ENCODE peak calls at places on chromosomes 1 and 21, in four cellular contexts. One of them, this sample, is unnamed.

GRCh38 chr21:36909901-36910561 is 56.4 kb downstream of the HLCS start:
- DNase-seq in HFFc6: peak
- DNase-seq in AG10803: peak
- DNase-seq in GM12865: peak
- DNase-seq in this sample: no peak

GRCh38 chr1:156894711-156895407 is 1.3 kb downstream of the PEAR1 start:
- DNase-seq in HFFc6: no peak
- DNase-seq in GM12865: no peak
- DNase-seq in AG10803: no peak
- DNase-seq in this sample: no peak

GRCh38 chr1:109188200-109188599 is 25.5 kb upstream of the SARS1 start:
- DNase-seq in GM12865: no peak
- DNase-seq in HFFc6: no peak
- DNase-seq in AG10803: no peak
- DNase-seq in this sample: no peak

GRCh38 chr21:44443291-44443890 is 11.9 kb upstream of the LRRC3 start:
- DNase-seq in HFFc6: no peak
- DNase-seq in GM12865: no peak
- DNase-seq in AG10803: no peak
- DNase-seq in this sample: no peak

GRCh38 chr1:59342801-59343575 is 46.1 kb downstream of the FGGY start:
- DNase-seq in HFFc6: no peak
- DNase-seq in AG10803: no peak
- DNase-seq in GM12865: no peak
- DNase-seq in this sample: no peak

GRCh38 chr1:228285661-228286504 is 78.0 kb downstream of the OBSCN start:
- DNase-seq in GM12865: no peak
- DNase-seq in HFFc6: no peak
- DNase-seq in AG10803: no peak
- DNase-seq in this sample: no peak

GRCh38 chr1:210568631-210569030 is 239.9 kb downstream of the HHAT start:
- DNase-seq in AG10803: no peak
- DNase-seq in GM12865: no peak
- DNase-seq in HFFc6: no peak
- DNase-seq in this sample: no peak

GRCh38 chr1:215192306-215192705 is 109.8 kb downstream of the KCNK2 start:
- DNase-seq in AG10803: peak
- DNase-seq in GM12865: no peak
- DNase-seq in HFFc6: peak
- DNase-seq in this sample: no peak

GRCh38 chr1:102182603-102183260 is 186.0 kb upstream of the OLFM3 start:
- DNase-seq in GM12865: no peak
- DNase-seq in HFFc6: no peak
- DNase-seq in AG10803: no peak
- DNase-seq in this sample: no peak

GRCh38 chr1:152328801-152329391 is 3.9 kb upstream of the FLG start:
- DNase-seq in HFFc6: peak
- DNase-seq in GM12865: no peak
- DNase-seq in AG10803: peak
- DNase-seq in this sample: no peak

GRCh38 chr1:41439234-41439633 is 45.2 kb downstream of the EDN2 start:
- DNase-seq in AG10803: no peak
- DNase-seq in GM12865: no peak
- DNase-seq in HFFc6: no peak
- DNase-seq in this sample: no peak

GRCh38 chr21:42829417-42829816 is 49.9 kb downstream of the WDR4 start:
- DNase-seq in AG10803: no peak
- DNase-seq in GM12865: no peak
- DNase-seq in HFFc6: no peak
- DNase-seq in this sample: no peak

GRCh38 chr1:184492543-184492942 is 105.7 kb downstream of the C1orf21 start:
- DNase-seq in HFFc6: no peak
- DNase-seq in GM12865: no peak
- DNase-seq in AG10803: no peak
- DNase-seq in this sample: no peak

GRCh38 chr1:24161270-24161669 is 18.3 kb upstream of the IL22RA1 start:
- DNase-seq in HFFc6: no peak
- DNase-seq in AG10803: no peak
- DNase-seq in GM12865: no peak
- DNase-seq in this sample: no peak

GRCh38 chr1:48692235-48692634 is 84.5 kb downstream of the BEND5 start:
- DNase-seq in GM12865: no peak
- DNase-seq in AG10803: no peak
- DNase-seq in HFFc6: no peak
- DNase-seq in this sample: no peak

GRCh38 chr1:1068077-1068373 is 6.1 kb downstream of the RNF223 start:
- DNase-seq in GM12865: no peak
- DNase-seq in AG10803: no peak
- DNase-seq in HFFc6: no peak
- DNase-seq in this sample: no peak

GRCh38 chr1:214281030-214281901 is at the start of gene SMYD2:
- DNase-seq in GM12865: peak
- DNase-seq in AG10803: peak
- DNase-seq in HFFc6: peak
- DNase-seq in this sample: peak

GRCh38 chr1:47584249-47584648 is 146.4 kb downstream of the FOXD2 start:
- DNase-seq in GM12865: no peak
- DNase-seq in HFFc6: no peak
- DNase-seq in AG10803: no peak
- DNase-seq in this sample: no peak

GRCh38 chr1:201648911-201649775 is 110.2 kb downstream of the NAV1 start:
- DNase-seq in GM12865: no peak
- DNase-seq in AG10803: no peak
- DNase-seq in HFFc6: no peak
- DNase-seq in this sample: no peak

GRCh38 chr1:231075020-231075419 is 35.0 kb upstream of the FAM89A start:
- DNase-seq in GM12865: no peak
- DNase-seq in AG10803: no peak
- DNase-seq in HFFc6: no peak
- DNase-seq in this sample: no peak

GRCh38 chr1:65209005-65209885 is 61.2 kb downstream of the AK4 start:
- DNase-seq in GM12865: peak
- DNase-seq in AG10803: peak
- DNase-seq in HFFc6: peak
- DNase-seq in this sample: peak

GRCh38 chr1:161285113-161285512 is 24.7 kb downstream of the MPZ start:
- DNase-seq in GM12865: no peak
- DNase-seq in HFFc6: no peak
- DNase-seq in AG10803: no peak
- DNase-seq in this sample: no peak

GRCh38 chr1:58785424-58786058 is 1.7 kb upstream of the JUN start:
- DNase-seq in HFFc6: peak
- DNase-seq in AG10803: peak
- DNase-seq in GM12865: peak
- DNase-seq in this sample: no peak

GRCh38 chr1:185938396-185938795 is 204.2 kb downstream of the HMCN1 start:
- DNase-seq in GM12865: no peak
- DNase-seq in HFFc6: no peak
- DNase-seq in AG10803: no peak
- DNase-seq in this sample: no peak

GRCh38 chr1:43267291-43267805 is 2.4 kb upstream of the TMEM125 start:
- DNase-seq in HFFc6: peak
- DNase-seq in GM12865: no peak
- DNase-seq in AG10803: peak
- DNase-seq in this sample: no peak

GRCh38 chr1:60386259-60386658 is 312.7 kb upstream of the C1orf87 start:
- DNase-seq in AG10803: no peak
- DNase-seq in HFFc6: no peak
- DNase-seq in GM12865: no peak
- DNase-seq in this sample: no peak

GRCh38 chr1:21184266-21184665 is 7.6 kb upstream of the EIF4G3 start:
- DNase-seq in AG10803: no peak
- DNase-seq in GM12865: peak
- DNase-seq in HFFc6: no peak
- DNase-seq in this sample: no peak

GRCh38 chr1:4050998-4051397 is 150.9 kb upstream of the C1orf174 start:
- DNase-seq in AG10803: no peak
- DNase-seq in HFFc6: no peak
- DNase-seq in GM12865: no peak
- DNase-seq in this sample: no peak

GRCh38 chr1:197099444-197099843 is 32.4 kb upstream of the F13B start:
- DNase-seq in HFFc6: no peak
- DNase-seq in AG10803: no peak
- DNase-seq in GM12865: no peak
- DNase-seq in this sample: no peak

GRCh38 chr1:197096137-197096536 is 29.1 kb upstream of the F13B start:
- DNase-seq in GM12865: no peak
- DNase-seq in AG10803: no peak
- DNase-seq in HFFc6: no peak
- DNase-seq in this sample: no peak

GRCh38 chr1:197101920-197102319 is 34.9 kb upstream of the F13B start:
- DNase-seq in AG10803: no peak
- DNase-seq in GM12865: no peak
- DNase-seq in HFFc6: no peak
- DNase-seq in this sample: no peak

GRCh38 chr1:197103295-197103694 is 36.2 kb upstream of the F13B start:
- DNase-seq in AG10803: no peak
- DNase-seq in GM12865: no peak
- DNase-seq in HFFc6: no peak
- DNase-seq in this sample: no peak

DNA sequence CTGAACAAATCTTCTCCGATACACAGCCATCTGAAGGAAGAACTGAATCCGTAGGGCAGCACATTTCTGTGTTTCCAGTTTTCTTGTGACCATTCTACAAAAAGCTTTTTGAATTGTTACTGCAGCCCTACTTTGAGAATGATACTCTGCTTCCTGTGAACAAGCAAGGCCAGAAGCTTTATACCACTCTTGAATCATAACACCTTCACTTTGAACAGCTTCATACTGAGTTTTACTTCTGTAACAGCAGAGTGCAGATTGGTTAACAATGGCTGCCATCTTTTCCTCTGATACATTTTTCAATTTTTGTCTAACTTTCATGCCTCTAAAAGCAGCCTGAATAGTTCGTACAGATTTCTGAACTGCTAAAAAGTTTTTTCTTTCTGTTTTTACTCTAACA is 33.6 kb upstream of the F13B start:
- DNase-seq in GM12865: no peak
- DNase-seq in AG10803: no peak
- DNase-seq in HFFc6: no peak
- DNase-seq in this sample: no peak
- TF ChIP-seq CTCF in GM12865: no peak
- TF ChIP-seq CTCF in AG10803: no peak
- TF ChIP-seq CTCF in HFFc6: no peak
- TF ChIP-seq CTCF in this sample: no peak

GRCh38 chr1:194342484-194343262 is 1156.3 kb upstream of the B3GALT2 start:
- DNase-seq in AG10803: no peak
- DNase-seq in GM12865: peak
- DNase-seq in HFFc6: no peak
- DNase-seq in this sample: no peak
- TF ChIP-seq CTCF in AG10803: no peak
- TF ChIP-seq CTCF in GM12865: peak
- TF ChIP-seq CTCF in HFFc6: peak
- TF ChIP-seq CTCF in this sample: no peak

GRCh38 chr1:6440198-6441126 is 15.9 kb downstream of the ESPN start:
- DNase-seq in AG10803: peak
- DNase-seq in GM12865: peak
- DNase-seq in HFFc6: peak
- DNase-seq in this sample: peak
- TF ChIP-seq CTCF in AG10803: no peak
- TF ChIP-seq CTCF in GM12865: peak
- TF ChIP-seq CTCF in HFFc6: peak
- TF ChIP-seq CTCF in this sample: peak

GRCh38 chr1:12279728-12280469 is 50.1 kb downstream of the VPS13D start:
- DNase-seq in AG10803: no peak
- DNase-seq in HFFc6: no peak
- DNase-seq in GM12865: no peak
- DNase-seq in this sample: no peak

GRCh38 chr1:12275370-12275769 is 45.5 kb downstream of the VPS13D start:
- DNase-seq in AG10803: peak
- DNase-seq in GM12865: peak
- DNase-seq in HFFc6: no peak
- DNase-seq in this sample: no peak

GRCh38 chr1:12278998-12279397 is 49.2 kb downstream of the VPS13D start:
- DNase-seq in GM12865: no peak
- DNase-seq in HFFc6: no peak
- DNase-seq in AG10803: no peak
- DNase-seq in this sample: no peak

GRCh38 chr1:12272770-12273169 is 42.9 kb downstream of the VPS13D start:
- DNase-seq in HFFc6: no peak
- DNase-seq in GM12865: no peak
- DNase-seq in AG10803: no peak
- DNase-seq in this sample: no peak

GRCh38 chr1:12276225-12276624 is 46.4 kb downstream of the VPS13D start:
- DNase-seq in HFFc6: no peak
- DNase-seq in AG10803: peak
- DNase-seq in GM12865: peak
- DNase-seq in this sample: no peak
- TF ChIP-seq CTCF in HFFc6: peak
- TF ChIP-seq CTCF in AG10803: peak
- TF ChIP-seq CTCF in GM12865: peak
- TF ChIP-seq CTCF in this sample: no peak